ENCODE peak calls at places on chromosome 16, in eight cellular contexts. F, Y, I, K, T, B, M and U are unnamed samples.
A peak's percentile ranks its signal among the peaks of the same experiment; 100 is the strongest.

GRCh38 chr16:70553175-70553574 is 29.6 kb downstream of the SF3B3 start:
- DNase-seq in I (peak; percentile 28), T (no peak), B (no peak), F (peak; percentile 26), Y (no peak), K (no peak), M (no peak), U (no peak)

GRCh38 chr16:82523786-82524185 is 103.0 kb upstream of the CDH13 start:
- DNase-seq in M (no peak), T (no peak), B (no peak), F (no peak), K (no peak), Y (no peak), I (no peak), U (no peak)

GRCh38 chr16:72821551-72821950 is 226.4 kb downstream of the ZFHX3 start:
- DNase-seq in M (no peak), B (no peak), T (no peak), I (no peak), Y (no peak), F (no peak), K (no peak), U (no peak)

GRCh38 chr16:371729-372521 is 1.6 kb upstream of the MRPL28 start:
- DNase-seq in I (no peak), K (no peak), T (no peak), Y (no peak), M (no peak), F (no peak), B (no peak), U (no peak)

GRCh38 chr16:71762186-71762585 is 37.7 kb upstream of the PHLPP2 start:
- DNase-seq in I (peak; percentile 54), F (peak; percentile 33), T (no peak), B (no peak), K (no peak), Y (peak; percentile 12), M (no peak), U (no peak)

GRCh38 chr16:19329932-19330331 is 44.4 kb downstream of the CLEC19A start:
- DNase-seq in F (no peak), Y (no peak), B (peak; percentile 30), K (no peak), I (no peak), M (no peak), T (no peak), U (no peak)

GRCh38 chr16:7025616-7026190 is 306.9 kb upstream of the RBFOX1 start:
- DNase-seq in T (peak; percentile 40), Y (no peak), F (no peak), B (peak; percentile 6), I (no peak), K (peak; percentile 25), M (no peak), U (peak; percentile 85)

GRCh38 chr16:79076039-79076767 is 524.3 kb downstream of the MAF start:
- DNase-seq in Y (no peak), K (no peak), I (no peak), T (no peak), B (no peak), M (no peak), F (no peak), U (no peak)

GRCh38 chr16:74487634-74488495 is 66.6 kb upstream of the CLEC18B start:
- DNase-seq in M (no peak), F (no peak), K (no peak), Y (no peak), I (no peak), T (no peak), B (no peak), U (no peak)

GRCh38 chr16:11819798-11820197 is 22.7 kb upstream of the ZC3H7A start:
- DNase-seq in I (no peak), B (no peak), T (no peak), M (no peak), Y (no peak), F (no peak), K (no peak), U (no peak)

GRCh38 chr16:129075-129474 is 9.4 kb downstream of the NPRL3 start:
- DNase-seq in Y (no peak), B (no peak), M (no peak), T (no peak), K (no peak), F (no peak), I (no peak), U (no peak)

GRCh38 chr16:48003226-48003907 is 152.4 kb downstream of the ABCC12 start:
- DNase-seq in K (no peak), Y (no peak), B (no peak), M (no peak), T (no peak), I (no peak), F (no peak), U (no peak)

DNA sequence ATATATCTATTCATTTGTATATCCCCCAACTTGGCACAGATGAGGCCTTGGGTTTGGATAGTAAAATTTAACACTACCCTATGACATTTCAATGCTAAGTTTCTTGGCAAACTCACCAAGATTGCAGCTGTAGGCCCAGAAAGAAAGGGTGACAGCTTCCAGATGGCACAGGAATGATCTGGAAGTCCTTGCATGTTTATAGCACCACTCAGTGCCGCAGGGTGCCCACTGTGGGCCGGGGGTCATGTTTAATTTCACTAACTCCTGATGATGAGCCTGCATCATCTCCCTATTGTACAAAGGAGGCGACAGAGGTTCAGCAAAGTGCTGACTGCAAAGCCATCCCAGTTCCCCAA is 166.0 kb downstream of the XYLT1 start:
- DNase-seq in Y (no peak), I (no peak), T (no peak), K (no peak), M (no peak), F (peak; percentile 5), B (no peak), U (no peak)
- TF ChIP-seq CTCF in Y (no peak), I (no peak), T (no peak), K (no peak), M (peak; percentile 11), F (no peak), B (no peak), U (no peak)

DNA sequence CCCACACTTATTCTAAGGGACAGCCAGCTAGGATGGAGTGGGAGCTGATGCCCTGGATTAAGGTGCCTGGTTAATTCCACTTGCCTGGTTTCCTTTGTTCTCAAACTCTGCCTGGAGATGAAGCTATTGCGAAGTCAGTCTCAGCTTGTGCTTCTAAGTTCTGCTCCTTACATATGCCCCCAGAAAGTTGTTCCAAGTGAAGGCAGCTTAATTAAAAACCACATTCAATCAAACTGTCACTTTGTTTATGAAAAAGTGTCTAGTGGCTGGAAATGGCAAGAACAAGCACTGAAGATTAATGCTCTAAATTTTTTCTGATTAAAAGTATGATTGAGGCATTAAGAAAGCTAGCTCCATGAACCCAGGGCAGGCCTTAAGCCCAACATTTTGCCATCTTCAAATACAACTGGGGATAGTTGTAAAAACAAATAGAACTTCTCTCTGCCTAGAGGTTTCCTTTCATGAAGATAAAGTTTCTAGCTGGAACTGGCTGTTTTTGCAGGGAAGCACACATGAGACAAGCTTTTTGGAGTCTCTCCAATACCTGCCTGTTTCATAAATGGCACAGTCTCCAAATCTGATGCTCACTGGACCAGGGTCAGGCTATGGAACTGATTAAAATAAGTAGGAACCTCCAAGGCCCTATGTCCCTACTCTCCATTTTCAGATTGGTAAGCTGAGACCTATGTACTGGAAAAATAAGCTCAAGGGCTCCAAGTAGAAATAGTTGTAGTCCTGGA is 100.9 kb downstream of the GRIN2A start:
- DNase-seq in Y (no peak), T (no peak), F (no peak), I (no peak), M (no peak), K (no peak), B (peak; percentile 11), U (no peak)
- TF ChIP-seq CTCF in Y (no peak), T (no peak), F (no peak), I (no peak), M (no peak), K (no peak), B (no peak), U (no peak)

GRCh38 chr16:84973226-84973625 is 38.1 kb downstream of the ZDHHC7 start:
- DNase-seq in M (no peak), T (no peak), K (no peak), B (no peak), I (no peak), Y (no peak), F (no peak), U (no peak)
- TF ChIP-seq CTCF in M (no peak), T (no peak), K (no peak), B (no peak), I (no peak), Y (no peak), F (no peak), U (no peak)

GRCh38 chr16:67882374-67883145 is 2.1 kb upstream of the NRN1L start:
- DNase-seq in K (no peak), Y (no peak), B (no peak), M (no peak), I (peak; percentile 21), F (peak; percentile 42), T (no peak), U (no peak)
- TF ChIP-seq CTCF in K (no peak), Y (no peak), B (no peak), M (no peak), I (no peak), F (no peak), T (no peak), U (no peak)

GRCh38 chr16:60991886-60992285 is 1044.4 kb downstream of the CDH8 start:
- DNase-seq in K (no peak), B (no peak), T (no peak), F (no peak), I (no peak), Y (no peak), M (no peak), U (no peak)
- TF ChIP-seq CTCF in K (no peak), B (no peak), T (no peak), F (no peak), I (no peak), Y (no peak), M (no peak), U (no peak)